ENCODE peak calls at places on chromosome 7, in ten cellular contexts. One of them, this sample, is unnamed. For H3K36me3, the result is how much of the 10 kb centered on the place peaks cover.

GRCh38 chr7:28597284-28597683 is 185.0 kb downstream of the CREB5 start:
- DNase-seq in hepatocyte: no peak
- DNase-seq in right atrium auricular region: no peak
- DNase-seq in transverse colon: no peak
- DNase-seq in GM23338: no peak
- DNase-seq in spleen: no peak
- DNase-seq in uterus: no peak
- DNase-seq in lower lobe of right lung: no peak
- DNase-seq in heart left ventricle: no peak
- DNase-seq in BJ: no peak
- DNase-seq in this sample: no peak

GRCh38 chr7:24926623-24927539 is 53.1 kb downstream of the OSBPL3 start:
- DNase-seq in hepatocyte: no peak
- DNase-seq in right atrium auricular region: no peak
- DNase-seq in transverse colon: no peak
- DNase-seq in GM23338: no peak
- DNase-seq in spleen: no peak
- DNase-seq in uterus: no peak
- DNase-seq in lower lobe of right lung: no peak
- DNase-seq in heart left ventricle: no peak
- DNase-seq in BJ: peak
- DNase-seq in this sample: no peak

GRCh38 chr7:138000081-138000701 is 1.7 kb downstream of the CREB3L2 start:
- DNase-seq in hepatocyte: peak
- DNase-seq in right atrium auricular region: peak
- DNase-seq in transverse colon: peak
- DNase-seq in GM23338: peak
- DNase-seq in spleen: no peak
- DNase-seq in uterus: peak
- DNase-seq in lower lobe of right lung: no peak
- DNase-seq in heart left ventricle: peak
- DNase-seq in BJ: peak
- DNase-seq in this sample: peak

GRCh38 chr7:148503900-148504487 is 86.6 kb upstream of the C7orf33 start:
- DNase-seq in hepatocyte: peak
- DNase-seq in right atrium auricular region: no peak
- DNase-seq in transverse colon: no peak
- DNase-seq in GM23338: peak
- DNase-seq in spleen: no peak
- DNase-seq in uterus: no peak
- DNase-seq in lower lobe of right lung: no peak
- DNase-seq in heart left ventricle: no peak
- DNase-seq in BJ: no peak
- DNase-seq in this sample: no peak

GRCh38 chr7:2540133-2540532 is 15.2 kb downstream of the BRAT1 start:
- DNase-seq in hepatocyte: no peak
- DNase-seq in right atrium auricular region: no peak
- DNase-seq in transverse colon: peak
- DNase-seq in GM23338: no peak
- DNase-seq in spleen: no peak
- DNase-seq in uterus: no peak
- DNase-seq in lower lobe of right lung: no peak
- DNase-seq in heart left ventricle: peak
- DNase-seq in BJ: no peak
- DNase-seq in this sample: no peak

GRCh38 chr7:8442814-8443304 is 9.4 kb downstream of the NXPH1 start:
- DNase-seq in hepatocyte: peak
- DNase-seq in right atrium auricular region: no peak
- DNase-seq in transverse colon: no peak
- DNase-seq in GM23338: peak
- DNase-seq in spleen: peak
- DNase-seq in uterus: no peak
- DNase-seq in lower lobe of right lung: peak
- DNase-seq in heart left ventricle: no peak
- DNase-seq in BJ: no peak
- DNase-seq in this sample: peak

GRCh38 chr7:128036226-128036940 is 5.1 kb upstream of the LRRC4 start:
- DNase-seq in hepatocyte: no peak
- DNase-seq in right atrium auricular region: no peak
- DNase-seq in transverse colon: no peak
- DNase-seq in GM23338: no peak
- DNase-seq in spleen: no peak
- DNase-seq in uterus: no peak
- DNase-seq in lower lobe of right lung: no peak
- DNase-seq in heart left ventricle: no peak
- DNase-seq in BJ: no peak
- DNase-seq in this sample: no peak

GRCh38 chr7:126493801-126494200 is 758.9 kb downstream of the GRM8 start:
- DNase-seq in hepatocyte: no peak
- DNase-seq in right atrium auricular region: no peak
- DNase-seq in transverse colon: no peak
- DNase-seq in GM23338: no peak
- DNase-seq in spleen: no peak
- DNase-seq in uterus: no peak
- DNase-seq in lower lobe of right lung: no peak
- DNase-seq in heart left ventricle: no peak
- DNase-seq in BJ: no peak
- DNase-seq in this sample: no peak

GRCh38 chr7:38748056-38748610 is 117.0 kb upstream of the AMPH start:
- DNase-seq in hepatocyte: no peak
- DNase-seq in right atrium auricular region: no peak
- DNase-seq in transverse colon: no peak
- DNase-seq in GM23338: peak
- DNase-seq in spleen: no peak
- DNase-seq in uterus: peak
- DNase-seq in lower lobe of right lung: no peak
- DNase-seq in heart left ventricle: no peak
- DNase-seq in BJ: no peak
- DNase-seq in this sample: no peak

GRCh38 chr7:16688249-16688648 is 42.3 kb downstream of the BZW2 start:
- DNase-seq in hepatocyte: no peak
- DNase-seq in right atrium auricular region: no peak
- DNase-seq in transverse colon: no peak
- DNase-seq in GM23338: peak
- DNase-seq in spleen: no peak
- DNase-seq in uterus: no peak
- DNase-seq in lower lobe of right lung: no peak
- DNase-seq in heart left ventricle: no peak
- DNase-seq in BJ: no peak
- DNase-seq in this sample: no peak
- H3K36me3 ChIP-seq in hepatocyte: under half
- H3K36me3 ChIP-seq in right atrium auricular region: half or more
- H3K36me3 ChIP-seq in transverse colon: under half
- H3K36me3 ChIP-seq in GM23338: under half
- H3K36me3 ChIP-seq in spleen: under half
- H3K36me3 ChIP-seq in uterus: under half
- H3K36me3 ChIP-seq in lower lobe of right lung: under half
- H3K36me3 ChIP-seq in heart left ventricle: under half
- H3K36me3 ChIP-seq in BJ: under half
- H3K36me3 ChIP-seq in this sample: under half

GRCh38 chr7:157411580-157411979 is 74.8 kb downstream of the DNAJB6 start:
- DNase-seq in hepatocyte: no peak
- DNase-seq in right atrium auricular region: no peak
- DNase-seq in transverse colon: peak
- DNase-seq in GM23338: peak
- DNase-seq in spleen: peak
- DNase-seq in uterus: no peak
- DNase-seq in lower lobe of right lung: peak
- DNase-seq in heart left ventricle: no peak
- DNase-seq in BJ: no peak
- DNase-seq in this sample: peak

GRCh38 chr7:157412491-157413180 is 75.8 kb downstream of the DNAJB6 start:
- DNase-seq in hepatocyte: no peak
- DNase-seq in right atrium auricular region: no peak
- DNase-seq in transverse colon: no peak
- DNase-seq in GM23338: no peak
- DNase-seq in spleen: peak
- DNase-seq in uterus: no peak
- DNase-seq in lower lobe of right lung: peak
- DNase-seq in heart left ventricle: peak
- DNase-seq in BJ: no peak
- DNase-seq in this sample: peak

GRCh38 chr7:157409753-157410727 is 73.2 kb downstream of the DNAJB6 start:
- DNase-seq in hepatocyte: no peak
- DNase-seq in right atrium auricular region: no peak
- DNase-seq in transverse colon: no peak
- DNase-seq in GM23338: no peak
- DNase-seq in spleen: peak
- DNase-seq in uterus: no peak
- DNase-seq in lower lobe of right lung: peak
- DNase-seq in heart left ventricle: peak
- DNase-seq in BJ: no peak
- DNase-seq in this sample: peak

GRCh38 chr7:157412021-157412443 is 75.2 kb downstream of the DNAJB6 start:
- DNase-seq in hepatocyte: no peak
- DNase-seq in right atrium auricular region: no peak
- DNase-seq in transverse colon: no peak
- DNase-seq in GM23338: no peak
- DNase-seq in spleen: peak
- DNase-seq in uterus: no peak
- DNase-seq in lower lobe of right lung: peak
- DNase-seq in heart left ventricle: no peak
- DNase-seq in BJ: peak
- DNase-seq in this sample: no peak

DNA sequence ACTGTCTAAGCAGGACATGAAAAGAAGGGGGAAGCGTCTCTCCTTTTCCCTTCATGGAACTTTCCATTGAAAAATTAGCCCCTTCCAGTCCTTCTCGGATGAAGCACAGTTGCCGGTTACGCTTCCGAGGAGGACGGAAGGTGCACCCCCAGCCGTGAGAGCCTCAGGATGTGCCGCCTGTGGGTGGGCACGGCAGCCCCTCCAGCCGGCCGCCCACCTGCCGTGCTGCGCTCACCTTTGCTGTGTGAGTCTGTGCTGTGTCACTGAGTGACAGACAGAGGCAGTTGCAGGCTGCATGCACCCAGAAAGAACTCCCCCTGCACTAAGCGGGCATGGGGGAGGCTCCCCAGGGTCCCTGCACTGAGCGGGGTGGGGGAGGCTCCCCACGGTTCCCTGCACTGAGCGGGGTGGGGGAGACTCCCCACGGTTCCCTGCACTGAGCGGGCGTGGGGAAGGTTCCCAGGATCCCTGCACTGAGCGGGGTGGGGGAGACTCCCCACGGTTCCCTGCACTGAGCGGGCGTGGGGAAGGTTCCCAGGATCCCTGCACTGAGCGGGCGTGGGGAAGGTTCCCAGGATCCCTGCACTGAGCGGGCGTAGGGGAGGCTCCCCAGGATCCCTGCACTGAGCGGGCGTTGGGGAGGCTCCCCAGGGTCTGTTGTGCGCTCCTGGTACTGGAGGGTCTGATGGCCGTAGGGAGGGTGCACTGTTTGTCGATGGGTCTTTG is 74.2 kb downstream of the DNAJB6 start:
- DNase-seq in hepatocyte: no peak
- DNase-seq in right atrium auricular region: no peak
- DNase-seq in transverse colon: no peak
- DNase-seq in GM23338: no peak
- DNase-seq in spleen: peak
- DNase-seq in uterus: no peak
- DNase-seq in lower lobe of right lung: peak
- DNase-seq in heart left ventricle: no peak
- DNase-seq in BJ: no peak
- DNase-seq in this sample: peak
- H3K36me3 ChIP-seq in hepatocyte: under half
- H3K36me3 ChIP-seq in right atrium auricular region: half or more
- H3K36me3 ChIP-seq in transverse colon: under half
- H3K36me3 ChIP-seq in GM23338: under half
- H3K36me3 ChIP-seq in spleen: half or more
- H3K36me3 ChIP-seq in uterus: under half
- H3K36me3 ChIP-seq in lower lobe of right lung: half or more
- H3K36me3 ChIP-seq in heart left ventricle: under half
- H3K36me3 ChIP-seq in BJ: under half
- H3K36me3 ChIP-seq in this sample: under half

GRCh38 chr7:112010994-112011393 is 195.2 kb downstream of the DOCK4 start:
- DNase-seq in hepatocyte: no peak
- DNase-seq in right atrium auricular region: no peak
- DNase-seq in transverse colon: no peak
- DNase-seq in GM23338: no peak
- DNase-seq in spleen: no peak
- DNase-seq in uterus: no peak
- DNase-seq in lower lobe of right lung: no peak
- DNase-seq in heart left ventricle: no peak
- DNase-seq in BJ: no peak
- DNase-seq in this sample: no peak

GRCh38 chr7:112012266-112012665 is 193.9 kb downstream of the DOCK4 start:
- DNase-seq in hepatocyte: no peak
- DNase-seq in right atrium auricular region: no peak
- DNase-seq in transverse colon: no peak
- DNase-seq in GM23338: no peak
- DNase-seq in spleen: no peak
- DNase-seq in uterus: no peak
- DNase-seq in lower lobe of right lung: no peak
- DNase-seq in heart left ventricle: no peak
- DNase-seq in BJ: no peak
- DNase-seq in this sample: no peak

GRCh38 chr7:112007185-112007584 is 199.0 kb downstream of the DOCK4 start:
- DNase-seq in hepatocyte: no peak
- DNase-seq in right atrium auricular region: no peak
- DNase-seq in transverse colon: no peak
- DNase-seq in GM23338: no peak
- DNase-seq in spleen: no peak
- DNase-seq in uterus: no peak
- DNase-seq in lower lobe of right lung: no peak
- DNase-seq in heart left ventricle: no peak
- DNase-seq in BJ: no peak
- DNase-seq in this sample: no peak

GRCh38 chr7:112006071-112006470 is 200.1 kb downstream of the DOCK4 start:
- DNase-seq in hepatocyte: no peak
- DNase-seq in right atrium auricular region: no peak
- DNase-seq in transverse colon: no peak
- DNase-seq in GM23338: no peak
- DNase-seq in spleen: no peak
- DNase-seq in uterus: no peak
- DNase-seq in lower lobe of right lung: no peak
- DNase-seq in heart left ventricle: no peak
- DNase-seq in BJ: no peak
- DNase-seq in this sample: no peak

DNA sequence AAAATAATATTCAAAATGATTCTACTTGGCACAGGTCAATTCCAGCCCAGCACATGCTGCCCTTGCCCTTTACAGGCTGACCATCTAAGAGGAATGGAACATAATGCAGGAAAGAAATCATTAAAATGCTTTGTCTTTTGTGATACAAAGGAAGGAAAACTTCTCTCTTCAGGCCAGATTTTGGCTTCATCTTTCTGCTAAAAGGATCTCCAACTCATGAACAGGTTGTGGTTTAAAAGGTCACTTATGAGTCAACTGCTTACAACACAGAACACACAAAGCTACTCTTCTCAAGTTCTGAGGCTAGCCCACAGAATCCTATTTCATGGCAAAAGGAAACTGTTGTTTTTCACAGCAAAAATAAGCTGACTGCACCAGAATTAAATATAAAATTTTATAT is 197.1 kb downstream of the DOCK4 start:
- DNase-seq in hepatocyte: no peak
- DNase-seq in right atrium auricular region: no peak
- DNase-seq in transverse colon: no peak
- DNase-seq in GM23338: no peak
- DNase-seq in spleen: no peak
- DNase-seq in uterus: no peak
- DNase-seq in lower lobe of right lung: no peak
- DNase-seq in heart left ventricle: no peak
- DNase-seq in BJ: no peak
- DNase-seq in this sample: no peak
- H3K36me3 ChIP-seq in hepatocyte: under half
- H3K36me3 ChIP-seq in right atrium auricular region: under half
- H3K36me3 ChIP-seq in transverse colon: under half
- H3K36me3 ChIP-seq in GM23338: under half
- H3K36me3 ChIP-seq in spleen: under half
- H3K36me3 ChIP-seq in uterus: under half
- H3K36me3 ChIP-seq in lower lobe of right lung: under half
- H3K36me3 ChIP-seq in heart left ventricle: under half
- H3K36me3 ChIP-seq in BJ: under half
- H3K36me3 ChIP-seq in this sample: under half

GRCh38 chr7:55187701-55188491 is 169.1 kb downstream of the EGFR start:
- DNase-seq in hepatocyte: peak
- DNase-seq in right atrium auricular region: no peak
- DNase-seq in transverse colon: peak
- DNase-seq in GM23338: no peak
- DNase-seq in spleen: no peak
- DNase-seq in uterus: peak
- DNase-seq in lower lobe of right lung: no peak
- DNase-seq in heart left ventricle: no peak
- DNase-seq in BJ: no peak
- DNase-seq in this sample: no peak
- H3K36me3 ChIP-seq in hepatocyte: under half
- H3K36me3 ChIP-seq in right atrium auricular region: under half
- H3K36me3 ChIP-seq in transverse colon: under half
- H3K36me3 ChIP-seq in GM23338: under half
- H3K36me3 ChIP-seq in spleen: under half
- H3K36me3 ChIP-seq in uterus: under half
- H3K36me3 ChIP-seq in lower lobe of right lung: half or more
- H3K36me3 ChIP-seq in heart left ventricle: under half
- H3K36me3 ChIP-seq in BJ: under half
- H3K36me3 ChIP-seq in this sample: under half